ENCODE peak calls at places on chromosomes 5 and 9, in seven cellular contexts. Z is GM23248, F is neural progenitor cell, M is GM23338, U is HCT116, A is PC-3, O is hepatocyte. H is an unnamed sample.
A peak's percentile ranks its signal among the peaks of the same experiment; 100 is the strongest.

GRCh38 chr9:9749591-9749990 is 863.2 kb downstream of the PTPRD start:
- DNase-seq in Z (no peak), F (no peak), M (no peak), U (no peak), A (no peak), O (no peak), H (no peak)

GRCh38 chr5:122870219-122870856 is 24.9 kb downstream of the SNX24 start:
- DNase-seq in Z (peak; percentile 85), F (no peak), M (no peak), U (no peak), A (no peak), O (no peak), H (no peak)

GRCh38 chr9:107242073-107243063 is 40.7 kb upstream of the RAD23B start:
- DNase-seq in Z (peak; percentile 67), F (no peak), M (no peak), U (no peak), A (peak; percentile 29), O (no peak), H (no peak)

GRCh38 chr5:118529361-118530154 is 458.8 kb downstream of the DTWD2 start:
- DNase-seq in Z (no peak), F (no peak), M (no peak), U (no peak), A (no peak), O (no peak), H (no peak)

GRCh38 chr5:36683821-36684434 is 77.5 kb downstream of the SLC1A3 start:
- DNase-seq in Z (peak; percentile 76), F (peak; percentile 50), M (no peak), U (no peak), A (no peak), O (peak; percentile 49), H (no peak)

GRCh38 chr9:108634164-108634563 is 221.6 kb downstream of the ACTL7B start:
- DNase-seq in Z (peak; percentile 83), F (no peak), M (no peak), U (peak; percentile 12), A (peak; percentile 37), O (peak; percentile 32), H (no peak)

GRCh38 chr5:55625603-55625875 is 86.6 kb downstream of the SLC38A9 start:
- DNase-seq in Z (no peak), F (peak; percentile 32), M (peak; percentile 65), U (no peak), A (no peak), O (no peak), H (no peak)

GRCh38 chr9:92759990-92760893 is 4.4 kb downstream of the BICD2 start:
- DNase-seq in Z (peak; percentile 84), F (no peak), M (no peak), U (no peak), A (no peak), O (no peak), H (no peak)

GRCh38 chr9:16221350-16221749 is 649.1 kb downstream of the BNC2 start:
- DNase-seq in Z (no peak), F (no peak), M (no peak), U (no peak), A (no peak), O (no peak), H (no peak)

GRCh38 chr5:59485629-59486439 is 407.7 kb downstream of the PDE4D start:
- DNase-seq in Z (peak; percentile 8), F (no peak), M (no peak), U (no peak), A (no peak), O (no peak), H (no peak)

GRCh38 chr9:116087246-116087645 is 66.3 kb upstream of the PAPPA start:
- DNase-seq in Z (peak; percentile 86), F (peak; percentile 18), M (no peak), U (no peak), A (peak; percentile 39), O (peak; percentile 16), H (no peak)

GRCh38 chr5:71596169-71596568 is 9.0 kb downstream of the MCCC2 start:
- DNase-seq in Z (no peak), F (no peak), M (no peak), U (no peak), A (no peak), O (no peak), H (no peak)

GRCh38 chr5:108743344-108743743 is 4.4 kb upstream of the FER start:
- DNase-seq in Z (no peak), F (peak; percentile 40), M (peak; percentile 34), U (no peak), A (no peak), O (no peak), H (no peak)

GRCh38 chr9:134306583-134307222 is 19.6 kb upstream of the RXRA start:
- DNase-seq in Z (no peak), F (no peak), M (no peak), U (no peak), A (no peak), O (no peak), H (no peak)

GRCh38 chr9:134304306-134304705 is 21.9 kb upstream of the RXRA start:
- DNase-seq in Z (no peak), F (no peak), M (no peak), U (no peak), A (no peak), O (no peak), H (no peak)

GRCh38 chr9:134307223-134307600 is 19.0 kb upstream of the RXRA start:
- DNase-seq in Z (no peak), F (no peak), M (no peak), U (no peak), A (no peak), O (no peak), H (no peak)

GRCh38 chr9:134304712-134305111 is 21.5 kb upstream of the RXRA start:
- DNase-seq in Z (no peak), F (no peak), M (no peak), U (no peak), A (no peak), O (no peak), H (no peak)

DNA sequence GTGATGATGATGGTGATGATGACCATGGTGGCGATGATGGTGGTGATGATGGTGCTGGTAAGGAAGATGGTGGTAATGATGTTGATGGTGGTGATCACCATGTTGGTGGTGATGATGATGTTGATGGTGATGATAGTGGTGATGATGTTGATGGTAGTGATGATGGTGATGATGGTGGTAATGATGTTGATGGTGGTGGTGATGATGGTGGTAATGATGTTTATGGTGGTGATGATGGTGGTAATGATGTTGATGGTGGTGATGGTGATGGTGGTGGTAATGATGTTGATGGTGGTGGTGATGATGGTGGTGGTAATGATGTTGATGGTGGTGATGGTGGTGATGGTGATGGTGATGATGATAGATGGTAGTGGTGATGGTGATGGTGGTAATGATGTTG is 20.7 kb upstream of the RXRA start:
- DNase-seq in Z (no peak), F (no peak), M (no peak), U (no peak), A (no peak), O (no peak), H (no peak)
- TF ChIP-seq EZH2phosphoT487 in Z (no peak), F (no peak), M (no peak), U (no peak), A (no peak), O (no peak), H (no peak)

GRCh38 chr5:154485092-154485491 is 7.1 kb upstream of the HAND1 start:
- DNase-seq in Z (no peak), F (peak; percentile 18), M (peak; percentile 58), U (no peak), A (no peak), O (no peak), H (no peak)

GRCh38 chr5:154485850-154486426 is 7.9 kb upstream of the HAND1 start:
- DNase-seq in Z (no peak), F (no peak), M (no peak), U (no peak), A (no peak), O (no peak), H (no peak)

GRCh38 chr5:154483654-154484392 is 5.8 kb upstream of the HAND1 start:
- DNase-seq in Z (no peak), F (peak; percentile 60), M (peak; percentile 58), U (no peak), A (no peak), O (no peak), H (no peak)

GRCh38 chr5:154482528-154483449 is 4.8 kb upstream of the HAND1 start:
- DNase-seq in Z (no peak), F (peak; percentile 23), M (peak; percentile 47), U (no peak), A (no peak), O (peak; percentile 81), H (no peak)

GRCh38 chr5:154484393-154484944 is 6.4 kb upstream of the HAND1 start:
- DNase-seq in Z (no peak), F (peak; percentile 32), M (peak; percentile 22), U (no peak), A (no peak), O (no peak), H (no peak)
- TF ChIP-seq EZH2 in Z (no peak), F (peak; percentile 58), M (peak; percentile 31), U (no peak), A (no peak), O (no peak), H (no peak)

DNA sequence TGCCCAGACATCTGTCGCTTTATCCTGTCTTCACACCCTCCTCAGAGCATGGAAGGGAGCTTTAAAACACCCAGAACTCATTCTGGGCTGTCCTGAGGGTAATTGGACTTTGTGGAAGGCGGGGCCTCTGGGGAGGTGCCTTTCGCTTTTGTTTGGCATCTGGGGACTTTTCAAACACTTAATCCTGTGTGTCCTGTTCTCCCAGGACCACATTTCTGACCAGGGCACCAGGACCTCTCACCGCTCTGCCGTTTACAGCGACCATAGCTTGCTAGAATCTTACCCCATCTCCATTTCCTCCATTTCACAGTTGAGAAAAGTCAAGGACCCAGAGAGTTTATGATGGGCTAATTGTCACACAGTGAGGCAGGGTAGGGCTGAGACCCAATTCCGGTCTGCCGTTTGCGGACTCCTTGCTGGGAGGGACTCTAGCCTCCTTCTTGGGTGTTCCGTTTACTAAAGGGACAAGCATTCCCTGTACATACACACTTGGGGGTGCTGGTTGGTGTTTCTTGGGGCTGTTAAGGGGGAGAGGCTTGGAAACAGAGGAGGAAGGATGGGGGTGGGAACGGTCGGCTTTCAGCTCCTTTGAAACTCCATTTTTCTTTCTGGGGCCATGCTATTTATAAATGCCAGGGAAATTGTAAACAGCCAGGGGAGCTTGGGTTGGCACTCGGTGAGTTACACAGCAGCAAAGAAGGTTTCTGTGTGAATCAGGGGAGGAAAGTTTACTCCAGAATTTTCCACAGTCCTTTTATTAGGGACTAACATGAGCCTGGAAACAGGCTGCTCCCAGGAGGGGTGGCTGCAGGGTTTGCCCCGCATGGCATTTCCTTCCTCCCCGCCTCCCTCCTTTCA is 1.3 kb downstream of the GSN start:
- DNase-seq in Z (peak; percentile 61), F (peak; percentile 72), M (peak; percentile 35), U (no peak), A (peak; percentile 28), O (peak; percentile 47), H (no peak)
- TF ChIP-seq EZH2phosphoT487 in Z (no peak), F (no peak), M (no peak), U (no peak), A (no peak), O (no peak), H (no peak)

DNA sequence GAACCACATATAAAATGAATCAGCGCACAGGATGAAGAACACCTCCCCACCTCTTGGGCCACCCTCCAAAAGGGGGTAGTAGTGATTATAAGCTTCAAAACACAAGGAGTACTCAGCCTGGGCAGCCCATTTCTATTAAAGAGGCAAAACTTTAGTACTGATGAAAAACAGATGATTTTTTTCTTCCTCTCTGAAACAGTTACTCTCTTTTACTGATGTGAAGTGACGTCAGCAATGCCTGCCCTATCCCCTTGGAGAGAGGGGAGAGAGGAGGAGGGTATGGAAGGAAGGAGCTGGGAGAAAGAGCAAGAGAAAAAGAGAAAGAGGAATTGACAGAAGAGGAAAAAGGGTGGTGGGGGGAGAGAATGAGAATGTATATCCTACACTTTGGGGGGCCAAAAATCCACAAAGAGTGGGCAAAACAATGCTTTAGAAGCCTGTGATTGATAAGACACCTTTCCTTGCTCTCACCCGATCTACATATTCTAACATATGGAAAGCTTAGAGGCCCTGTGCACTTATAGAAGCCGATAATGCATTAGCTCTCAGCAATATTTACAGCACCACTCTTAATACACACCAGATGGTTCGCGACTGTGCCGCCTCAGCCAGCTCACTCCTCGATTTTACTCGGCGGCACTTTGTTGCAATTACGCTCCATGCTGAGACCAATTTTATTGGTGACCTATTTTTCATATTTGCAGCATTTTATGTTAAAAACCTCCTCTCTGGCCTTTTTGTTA is 18.6 kb downstream of the NR2F1 start:
- DNase-seq in Z (no peak), F (peak; percentile 17), M (peak; percentile 74), U (no peak), A (no peak), O (no peak), H (no peak)
- TF ChIP-seq EZH2 in Z (no peak), F (no peak), M (no peak), U (no peak), A (no peak), O (no peak), H (no peak)